ENCODE peak calls at places on chromosomes 7 and 10, in four cellular contexts. R is SK-N-SH, G is GM12878, L is HepG2. J is an unnamed sample.

GRCh38 chr10:31604141-31604540 is 285.1 kb downstream of the ZEB1 start:
- DNase-seq in R (no peak), G (no peak), L (no peak), J (no peak)

GRCh38 chr10:20624642-20625041 is 272.5 kb downstream of the NEBL start:
- DNase-seq in R (no peak), G (no peak), L (no peak), J (no peak)

GRCh38 chr10:89466599-89467035 is 52.2 kb downstream of the IFIT5 start:
- DNase-seq in R (peak; percentile 23), G (no peak), L (peak; percentile 18), J (no peak)

GRCh38 chr7:134454277-134454676 is 4.6 kb downstream of the AKR1B1 start:
- DNase-seq in R (no peak), G (no peak), L (no peak), J (no peak)

GRCh38 chr10:122780391-122780790 is 65.3 kb downstream of the CUZD1 start:
- DNase-seq in R (no peak), G (no peak), L (no peak), J (no peak)

GRCh38 chr7:1709900-1710299 is 39.8 kb downstream of the ELFN1 start:
- DNase-seq in R (peak; percentile 31), G (no peak), L (no peak), J (no peak)

GRCh38 chr7:117830422-117830954 is 42.8 kb downstream of the CTTNBP2 start:
- DNase-seq in R (no peak), G (no peak), L (no peak), J (no peak)

GRCh38 chr10:97713828-97714400 is 384 bp downstream of the MARVELD1 start:
- DNase-seq in R (peak; percentile 86), G (no peak), L (no peak), J (peak; percentile 76)

GRCh38 chr10:57880441-57881301 is 387.0 kb downstream of the IPMK start:
- DNase-seq in R (no peak), G (no peak), L (no peak), J (no peak)

GRCh38 chr7:130940907-130941306 is 206.9 kb upstream of the KLF14 start:
- DNase-seq in R (no peak), G (no peak), L (no peak), J (no peak)

GRCh38 chr10:10418397-10418796 is 599.3 kb upstream of the CELF2 start:
- DNase-seq in R (no peak), G (peak; percentile 15), L (no peak), J (no peak)

GRCh38 chr7:25894002-25894901 is 257.7 kb upstream of the NFE2L3 start:
- DNase-seq in R (peak; percentile 25), G (peak; percentile 53), L (peak; percentile 45), J (peak; percentile 13)

GRCh38 chr7:101859411-101860106 is 42.1 kb downstream of the CUX1 start:
- DNase-seq in R (no peak), G (no peak), L (no peak), J (no peak)

DNA sequence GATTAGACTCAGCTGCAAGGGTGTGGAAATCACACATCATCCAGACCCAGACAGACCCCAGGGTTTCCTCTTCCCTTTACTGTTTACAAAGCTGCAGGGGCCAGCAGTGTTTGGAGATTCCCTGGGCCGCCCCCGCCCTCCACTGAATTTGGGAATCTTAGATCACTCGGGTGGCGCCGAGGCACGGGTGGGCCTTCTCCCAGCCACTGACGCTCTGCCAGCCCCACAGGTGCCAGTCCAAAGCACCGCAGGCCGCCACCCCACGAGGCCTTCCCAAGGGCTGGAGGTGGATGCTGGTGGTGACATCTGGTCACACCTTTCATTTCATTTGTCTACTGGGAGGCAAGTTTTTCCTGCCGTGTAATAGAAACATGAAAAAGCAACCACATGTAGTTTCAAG is 439.4 kb upstream of the FOXK1 start:
- DNase-seq in R (no peak), G (no peak), L (no peak), J (no peak)
- H3K9me3 ChIP-seq in R (no peaks in the 10 kb centered on the region), G (peaks cover 2% of the 10 kb centered on the region), L (no peaks in the 10 kb centered on the region), J (no peaks in the 10 kb centered on the region)

DNA sequence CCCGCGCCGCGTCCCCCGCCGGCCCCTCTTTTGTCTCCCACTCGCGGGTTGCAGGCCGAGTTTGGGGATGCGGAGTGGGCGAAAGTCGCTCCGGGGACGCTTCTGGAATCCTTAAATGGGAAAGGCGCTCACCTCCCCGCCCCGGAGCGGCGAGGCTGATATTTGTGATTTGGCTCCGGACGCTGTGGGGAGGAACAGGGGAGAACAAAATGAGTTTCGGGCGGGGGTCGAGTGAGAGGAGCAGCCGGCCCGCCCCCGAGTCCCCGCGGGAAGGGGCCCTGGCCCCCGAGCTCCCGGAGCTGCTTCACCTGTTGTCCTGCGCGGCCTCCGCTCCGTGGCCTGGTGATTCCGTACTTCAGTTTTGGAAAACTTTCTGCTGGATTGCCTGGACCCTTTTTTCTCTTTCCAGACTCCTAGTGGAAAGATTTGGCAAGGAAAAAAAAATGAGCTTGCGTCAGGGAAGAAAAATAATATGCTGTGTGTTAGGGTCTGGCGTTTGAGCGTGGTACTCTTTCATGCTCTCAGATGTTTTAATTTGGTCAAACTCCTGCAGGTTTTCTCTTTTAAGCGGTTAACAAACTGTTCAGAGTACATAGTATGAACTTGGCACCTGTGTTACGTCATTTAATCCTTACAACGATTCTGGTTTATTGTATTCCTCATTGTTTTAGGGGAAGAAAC is 831 bp downstream of the BMPR1A start:
- DNase-seq in R (no peak), G (no peak), L (peak; percentile 62), J (no peak)
- TF ChIP-seq YY1 in R (no peak), G (no peak), L (no peak), J (no peak)

GRCh38 chr7:41581041-41581440 is 121.8 kb downstream of the INHBA start:
- DNase-seq in R (no peak), G (no peak), L (no peak), J (no peak)
- TF ChIP-seq TCF12 in R (no peak), G (no peak), L (no peak), J (no peak)

GRCh38 chr7:7210475-7211237 is 28.3 kb downstream of the C1GALT1 start:
- DNase-seq in R (no peak), G (no peak), L (no peak), J (peak; percentile 93)
- H3K9me3 ChIP-seq in R (no peaks in the 10 kb centered on the region), G (no peaks in the 10 kb centered on the region), L (peaks cover 10% of the 10 kb centered on the region), J (no peaks in the 10 kb centered on the region)

GRCh38 chr7:70647801-70648491 is 484.0 kb upstream of the GALNT17 start:
- DNase-seq in R (no peak), G (peak; percentile 46), L (no peak), J (no peak)
- TF ChIP-seq YY1 in R (no peak), G (no peak), L (no peak), J (no peak)

DNA sequence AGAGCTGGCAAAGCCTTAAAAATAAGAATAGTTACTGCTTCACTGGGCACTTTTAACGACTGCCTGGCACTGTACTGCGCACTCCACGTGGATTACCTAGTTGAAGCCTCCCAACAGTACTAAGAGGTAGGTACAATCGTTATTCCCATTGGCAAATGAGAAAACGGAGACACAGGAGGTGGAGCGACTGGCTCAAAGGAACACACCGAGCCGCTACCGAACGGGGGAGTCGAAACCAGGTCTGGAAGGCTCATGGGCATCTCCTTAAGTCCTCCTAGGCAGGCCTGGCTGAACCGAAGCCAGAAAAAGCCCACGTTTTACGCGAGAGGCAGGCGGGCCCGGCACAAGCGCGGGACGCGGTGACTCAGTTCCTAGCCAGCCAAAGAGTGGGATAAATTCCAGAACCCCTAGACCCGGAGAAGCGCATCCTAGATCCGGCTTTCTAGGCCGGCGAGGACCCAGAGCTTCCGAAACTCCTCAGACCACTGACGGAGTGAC is 499 bp downstream of the PDAP1 start:
- DNase-seq in R (peak; percentile 66), G (no peak), L (peak; percentile 58), J (no peak)
- TF ChIP-seq TCF12 in R (no peak), G (no peak), L (no peak), J (no peak)